ENCODE peak calls at places on chromosomes 13 and 19, in four cellular contexts. K is stimulated activated CD4-positive, alpha-beta T cell treated with anti-CD3 and anti-CD28 coated beads, Interleukin-2, amount 100 ng/mL, for 48 hours; J is stimulated activated CD8-positive, alpha-beta memory T cell treated with anti-CD3 and anti-CD28 coated beads, Interleukin-4, amount 100 ng/mL, for 24 hours; V is hepatic stellate cell. A is an unnamed sample.

GRCh38 chr13:112325142-112325808 is 50.9 kb upstream of the SPACA7 start:
- DNase-seq in K (no peak), J (no peak), V (no peak), A (no peak)

GRCh38 chr19:49809155-49809986 is 3.7 kb downstream of the FUZ start:
- DNase-seq in V (peak; percentile 66), K (peak; percentile 19), J (peak; percentile 19), A (peak; percentile 67)

GRCh38 chr19:42412223-42412622 is 15.0 kb downstream of the LIPE start:
- DNase-seq in V (no peak), J (no peak), K (no peak), A (no peak)

GRCh38 chr19:5983367-5983955 is 5.5 kb upstream of the RANBP3 start:
- DNase-seq in K (no peak), V (no peak), J (no peak), A (no peak)

GRCh38 chr13:50691682-50692263 is 151.7 kb downstream of the DLEU7 start:
- DNase-seq in J (no peak), V (no peak), K (no peak), A (no peak)

GRCh38 chr13:47420012-47420411 is 523.2 kb upstream of the HTR2A start:
- DNase-seq in V (no peak), K (no peak), J (no peak), A (no peak)

GRCh38 chr19:46133101-46133627 is 8.7 kb upstream of the IGFL3 start:
- DNase-seq in V (peak; percentile 6), K (no peak), J (no peak), A (peak; percentile 84)

GRCh38 chr13:72139192-72139591 is 272.2 kb upstream of the DACH1 start:
- DNase-seq in K (no peak), J (no peak), V (no peak), A (no peak)

GRCh38 chr13:29434217-29434940 is 161.1 kb downstream of the SLC7A1 start:
- DNase-seq in V (no peak), J (no peak), K (no peak), A (no peak)

GRCh38 chr13:36526897-36527296 is 94.6 kb downstream of the CCNA1 start:
- DNase-seq in K (no peak), J (no peak), V (no peak), A (no peak)

GRCh38 chr13:39956036-39956435 is 300.6 kb downstream of the COG6 start:
- DNase-seq in J (no peak), K (peak; percentile 38), V (no peak), A (no peak)

GRCh38 chr19:1151917-1152601 is 22.0 kb downstream of the SBNO2 start:
- DNase-seq in K (no peak), V (peak; percentile 82), J (no peak), A (no peak)

GRCh38 chr13:44117351-44117750 is 237.6 kb downstream of the LACC1 start:
- DNase-seq in K (no peak), V (no peak), J (no peak), A (no peak)

GRCh38 chr13:43273362-43273761 is 250.0 kb downstream of the DNAJC15 start:
- DNase-seq in J (no peak), V (no peak), K (no peak), A (no peak)

GRCh38 chr19:7829561-7830271 is at the start of gene EVI5L:
- DNase-seq in V (peak; percentile 99), K (peak; percentile 99), J (peak; percentile 99), A (peak; percentile 97)

GRCh38 chr19:2215281-2215751 is 20.8 kb downstream of the PLEKHJ1 start:
- DNase-seq in K (no peak), J (no peak), V (no peak), A (no peak)

GRCh38 chr13:98239156-98240076 is 62.3 kb upstream of the RNF113B start:
- DNase-seq in V (no peak), K (no peak), J (no peak), A (peak; percentile 19)

GRCh38 chr13:51305558-51305957 is 33.9 kb upstream of the SERPINE3 start:
- DNase-seq in K (no peak), V (no peak), J (no peak), A (no peak)

GRCh38 chr19:32415246-32415645 is 9.7 kb downstream of the DPY19L3 start:
- DNase-seq in J (no peak), K (no peak), V (no peak), A (no peak)

GRCh38 chr13:27920677-27921420 is 1.0 kb downstream of the PDX1 start:
- DNase-seq in K (no peak), V (peak; percentile 47), J (no peak), A (peak; percentile 73)

GRCh38 chr19:18896421-18896841 is 473 bp upstream of the CERS1 start:
- DNase-seq in K (no peak), V (peak; percentile 55), J (no peak), A (no peak)

GRCh38 chr13:47726394-47726793 is 274.7 kb downstream of the SUCLA2 start:
- DNase-seq in K (no peak), J (no peak), V (no peak), A (no peak)

GRCh38 chr13:85277753-85278152 is 521.5 kb downstream of the SLITRK6 start:
- DNase-seq in V (peak; percentile 34), K (no peak), J (no peak), A (no peak)

GRCh38 chr19:56554272-56554869 is 12.9 kb upstream of the ZNF470 start:
- DNase-seq in K (no peak), J (no peak), V (no peak), A (no peak)

GRCh38 chr13:57637515-57637914 is 6.0 kb downstream of the PCDH17 start:
- DNase-seq in V (no peak), K (no peak), J (no peak), A (no peak)

GRCh38 chr13:49641810-49642291 is 13.5 kb downstream of the ARL11 start:
- DNase-seq in K (no peak), V (peak; percentile 49), J (no peak), A (no peak)

GRCh38 chr19:33133438-33134031 is 1.6 kb downstream of the WDR88 start:
- DNase-seq in K (no peak), J (no peak), V (no peak), A (no peak)

GRCh38 chr19:54203151-54203611 is 2.5 kb downstream of the RPS9 start:
- DNase-seq in K (no peak), J (no peak), V (no peak), A (no peak)

A was measured in NCI-H748 treated with DMSO at 0.1 percent for 48 hours.